ENCODE peak calls at places on chromosomes 13 and 19, in five cellular contexts. One of them, this sample, is unnamed.

GRCh38 chr13:43180837-43181236 is 157.5 kb downstream of the DNAJC15 start:
- DNase-seq in brain microvascular endothelial cell: no peak
- DNase-seq in sigmoid colon: no peak
- DNase-seq in Peyer's patch: no peak
- DNase-seq in breast epithelium: no peak
- DNase-seq in this sample: no peak

GRCh38 chr19:38852231-38853044 is 2.7 kb upstream of the HNRNPL start:
- DNase-seq in brain microvascular endothelial cell: peak; percentile 43
- DNase-seq in Peyer's patch: peak; percentile 74
- DNase-seq in sigmoid colon: peak; percentile 85
- DNase-seq in breast epithelium: peak; percentile 60
- DNase-seq in this sample: peak; percentile 69

GRCh38 chr13:92510416-92510815 is 716.2 kb upstream of the GPC6 start:
- DNase-seq in Peyer's patch: no peak
- DNase-seq in breast epithelium: no peak
- DNase-seq in brain microvascular endothelial cell: peak; percentile 36
- DNase-seq in sigmoid colon: no peak
- DNase-seq in this sample: no peak

GRCh38 chr19:3005345-3005744 is 23.7 kb downstream of the TLE2 start:
- DNase-seq in Peyer's patch: no peak
- DNase-seq in brain microvascular endothelial cell: no peak
- DNase-seq in breast epithelium: no peak
- DNase-seq in sigmoid colon: no peak
- DNase-seq in this sample: no peak

GRCh38 chr13:44312898-44313551 is 60.6 kb upstream of the SERP2 start:
- DNase-seq in sigmoid colon: no peak
- DNase-seq in breast epithelium: no peak
- DNase-seq in Peyer's patch: no peak
- DNase-seq in brain microvascular endothelial cell: peak; percentile 82
- DNase-seq in this sample: no peak

GRCh38 chr19:45130888-45131615 is 29.7 kb downstream of the NKPD1 start:
- DNase-seq in sigmoid colon: no peak
- DNase-seq in brain microvascular endothelial cell: no peak
- DNase-seq in Peyer's patch: no peak
- DNase-seq in breast epithelium: no peak
- DNase-seq in this sample: no peak

GRCh38 chr13:49546559-49546958 is 38.8 kb downstream of the RCBTB1 start:
- DNase-seq in brain microvascular endothelial cell: no peak
- DNase-seq in Peyer's patch: no peak
- DNase-seq in sigmoid colon: no peak
- DNase-seq in breast epithelium: no peak
- DNase-seq in this sample: no peak

GRCh38 chr13:104450006-104450405 is 1383.8 kb upstream of the SLC10A2 start:
- DNase-seq in sigmoid colon: no peak
- DNase-seq in breast epithelium: no peak
- DNase-seq in brain microvascular endothelial cell: no peak
- DNase-seq in Peyer's patch: no peak
- DNase-seq in this sample: no peak

GRCh38 chr13:90105881-90106496 is 1241.5 kb upstream of the MIR17HG start:
- DNase-seq in Peyer's patch: no peak
- DNase-seq in brain microvascular endothelial cell: peak; percentile 2
- DNase-seq in sigmoid colon: no peak
- DNase-seq in breast epithelium: no peak
- DNase-seq in this sample: no peak

GRCh38 chr13:73849292-73849691 is 284.9 kb downstream of the KLF12 start:
- DNase-seq in brain microvascular endothelial cell: peak; percentile 47
- DNase-seq in Peyer's patch: no peak
- DNase-seq in sigmoid colon: no peak
- DNase-seq in breast epithelium: no peak
- DNase-seq in this sample: no peak

GRCh38 chr19:38208571-38208970 is 15.5 kb downstream of the DPF1 start:
- DNase-seq in breast epithelium: no peak
- DNase-seq in sigmoid colon: no peak
- DNase-seq in Peyer's patch: no peak
- DNase-seq in brain microvascular endothelial cell: no peak
- DNase-seq in this sample: no peak

GRCh38 chr13:61275740-61276139 is 139.9 kb downstream of the PCDH20 start:
- DNase-seq in sigmoid colon: no peak
- DNase-seq in Peyer's patch: no peak
- DNase-seq in brain microvascular endothelial cell: no peak
- DNase-seq in breast epithelium: no peak
- DNase-seq in this sample: no peak

GRCh38 chr19:40358773-40359172 is 10.3 kb downstream of the PLD3 start:
- DNase-seq in Peyer's patch: no peak
- DNase-seq in breast epithelium: no peak
- DNase-seq in sigmoid colon: no peak
- DNase-seq in brain microvascular endothelial cell: no peak
- DNase-seq in this sample: no peak

GRCh38 chr13:94617389-94618000 is 15.8 kb downstream of the GPR180 start:
- DNase-seq in Peyer's patch: no peak
- DNase-seq in brain microvascular endothelial cell: no peak
- DNase-seq in sigmoid colon: no peak
- DNase-seq in breast epithelium: no peak
- DNase-seq in this sample: no peak

GRCh38 chr13:113489171-113489548 is 1.4 kb downstream of the DCUN1D2 start:
- DNase-seq in Peyer's patch: no peak
- DNase-seq in sigmoid colon: no peak
- DNase-seq in breast epithelium: no peak
- DNase-seq in brain microvascular endothelial cell: no peak
- DNase-seq in this sample: no peak

GRCh38 chr13:106468207-106468606 is 67.3 kb downstream of the EFNB2 start:
- DNase-seq in breast epithelium: no peak
- DNase-seq in sigmoid colon: no peak
- DNase-seq in brain microvascular endothelial cell: no peak
- DNase-seq in Peyer's patch: no peak
- DNase-seq in this sample: peak; percentile 44

GRCh38 chr19:58572818-58573657 is at the start of gene MZF1:
- DNase-seq in Peyer's patch: peak; percentile 99
- DNase-seq in brain microvascular endothelial cell: peak; percentile 100
- DNase-seq in breast epithelium: peak; percentile 100
- DNase-seq in sigmoid colon: peak; percentile 100
- DNase-seq in this sample: peak; percentile 99

GRCh38 chr13:27833206-27833605 is 40.9 kb downstream of the GSX1 start:
- DNase-seq in brain microvascular endothelial cell: no peak
- DNase-seq in breast epithelium: no peak
- DNase-seq in sigmoid colon: peak; percentile 13
- DNase-seq in Peyer's patch: no peak
- DNase-seq in this sample: no peak

GRCh38 chr13:60655268-60655667 is 258.2 kb downstream of the TDRD3 start:
- DNase-seq in brain microvascular endothelial cell: no peak
- DNase-seq in Peyer's patch: no peak
- DNase-seq in breast epithelium: no peak
- DNase-seq in sigmoid colon: no peak
- DNase-seq in this sample: no peak

GRCh38 chr19:45794627-45795026 is 2.0 kb upstream of the DMWD start:
- DNase-seq in brain microvascular endothelial cell: no peak
- DNase-seq in Peyer's patch: no peak
- DNase-seq in breast epithelium: no peak
- DNase-seq in sigmoid colon: no peak
- DNase-seq in this sample: no peak

GRCh38 chr19:50365434-50366306 is at the start of gene NAPSA:
- DNase-seq in Peyer's patch: no peak
- DNase-seq in brain microvascular endothelial cell: no peak
- DNase-seq in breast epithelium: no peak
- DNase-seq in sigmoid colon: no peak
- DNase-seq in this sample: no peak

GRCh38 chr19:964761-965694 is 19.1 kb upstream of the WDR18 start:
- DNase-seq in Peyer's patch: no peak
- DNase-seq in brain microvascular endothelial cell: no peak
- DNase-seq in sigmoid colon: no peak
- DNase-seq in breast epithelium: no peak
- DNase-seq in this sample: no peak
- H3K36me3 ChIP-seq in Peyer's patch: peaks cover 41% of the 10 kb centered on the region
- H3K36me3 ChIP-seq in brain microvascular endothelial cell: peaks cover 48% of the 10 kb centered on the region
- H3K36me3 ChIP-seq in sigmoid colon: peaks cover 27% of the 10 kb centered on the region
- H3K36me3 ChIP-seq in breast epithelium: no peaks in the 10 kb centered on the region
- H3K36me3 ChIP-seq in this sample: peaks cover 47% of the 10 kb centered on the region

GRCh38 chr19:13847033-13847899 is 29.7 kb upstream of the NANOS3 start:
- DNase-seq in breast epithelium: peak; percentile 94
- DNase-seq in brain microvascular endothelial cell: peak; percentile 91
- DNase-seq in Peyer's patch: peak; percentile 93
- DNase-seq in sigmoid colon: peak; percentile 98
- DNase-seq in this sample: peak; percentile 98
- TF ChIP-seq CTCF in breast epithelium: no peak
- TF ChIP-seq CTCF in brain microvascular endothelial cell: no peak
- TF ChIP-seq CTCF in Peyer's patch: peak; percentile 36
- TF ChIP-seq CTCF in sigmoid colon: peak; percentile 21
- TF ChIP-seq CTCF in this sample: peak; percentile 48

DNA sequence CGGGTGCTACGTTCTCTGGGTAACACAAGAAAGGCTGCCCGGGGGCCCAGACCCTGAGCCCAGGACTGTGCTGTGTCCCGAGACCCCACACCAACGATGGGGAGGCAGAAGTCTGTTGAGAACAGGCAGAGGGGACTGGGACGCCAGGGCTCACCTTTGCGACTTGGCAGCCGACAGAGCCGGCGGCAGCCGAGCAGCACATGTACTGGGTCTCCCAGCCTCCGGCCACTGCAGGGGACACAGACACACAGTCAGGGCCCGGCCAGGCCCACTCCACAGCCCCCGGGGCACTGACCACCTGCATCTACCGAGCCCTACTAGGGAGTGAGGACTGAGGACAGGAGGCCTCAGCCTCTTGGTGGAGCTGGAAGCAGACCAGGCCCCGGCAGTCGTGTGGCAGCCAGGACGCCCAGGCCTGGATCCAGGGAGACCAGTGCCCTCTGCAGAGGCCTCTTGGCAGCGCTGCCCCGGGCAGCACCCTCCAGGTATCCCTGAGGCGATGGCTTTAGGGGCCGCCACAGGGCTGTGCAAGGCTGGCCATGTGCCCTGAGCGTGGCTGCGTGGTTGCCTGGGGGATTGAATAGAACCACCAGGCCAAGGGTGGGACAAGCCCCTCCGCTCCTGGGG is 5.6 kb upstream of the ATP8B3 start:
- DNase-seq in Peyer's patch: no peak
- DNase-seq in breast epithelium: no peak
- DNase-seq in sigmoid colon: no peak
- DNase-seq in brain microvascular endothelial cell: no peak
- DNase-seq in this sample: peak; percentile 45
- H3K36me3 ChIP-seq in Peyer's patch: peaks cover 82% of the 10 kb centered on the region
- H3K36me3 ChIP-seq in breast epithelium: peaks cover 19% of the 10 kb centered on the region
- H3K36me3 ChIP-seq in sigmoid colon: peaks cover 70% of the 10 kb centered on the region
- H3K36me3 ChIP-seq in brain microvascular endothelial cell: peaks cover 62% of the 10 kb centered on the region
- H3K36me3 ChIP-seq in this sample: peaks cover 79% of the 10 kb centered on the region

DNA sequence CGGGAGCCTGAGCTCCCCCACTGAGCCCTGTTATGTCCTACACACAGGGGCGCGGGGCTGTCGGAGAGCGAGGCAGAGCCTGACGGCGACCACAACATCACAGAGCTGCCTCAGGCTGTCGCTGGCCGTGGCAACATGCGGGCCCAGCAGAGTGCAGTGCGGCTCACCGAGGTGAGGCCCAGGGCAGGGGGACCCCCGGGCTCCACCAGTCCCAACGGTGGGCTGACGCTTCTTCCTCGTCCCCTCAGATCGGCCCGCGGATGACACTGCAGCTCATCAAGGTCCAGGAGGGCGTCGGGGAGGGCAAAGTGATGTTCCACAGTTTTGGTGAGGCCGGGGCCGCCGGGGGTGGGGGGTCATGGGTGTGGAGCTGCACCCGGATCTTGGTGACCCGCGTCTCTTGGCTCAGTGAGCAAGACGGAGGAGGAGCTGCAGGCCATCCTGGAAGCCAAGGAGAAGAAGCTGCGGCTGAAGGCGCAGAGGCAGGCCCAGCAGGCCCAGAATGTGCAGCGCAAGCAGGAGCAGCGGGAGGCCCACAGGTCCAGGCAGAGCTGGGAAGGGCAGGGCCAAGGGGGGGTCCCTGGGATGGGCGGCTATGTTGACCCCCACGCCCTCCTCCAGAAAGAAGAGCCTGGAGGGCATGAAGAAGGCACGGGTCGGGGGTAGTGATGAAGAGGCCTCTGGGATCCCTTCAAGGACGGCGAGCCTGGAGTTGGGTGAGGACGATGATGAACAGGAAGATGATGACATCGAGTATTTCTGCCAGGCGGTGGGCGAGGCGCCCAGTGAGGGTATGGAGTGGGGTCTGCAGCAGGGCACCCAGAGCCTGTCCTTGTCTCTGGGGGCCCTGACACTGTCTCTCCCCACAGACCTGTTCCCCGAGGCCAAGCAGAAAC is 1.2 kb upstream of the P2RY11 start:
- DNase-seq in breast epithelium: no peak
- DNase-seq in Peyer's patch: no peak
- DNase-seq in sigmoid colon: no peak
- DNase-seq in brain microvascular endothelial cell: no peak
- DNase-seq in this sample: no peak
- TF ChIP-seq CTCF in breast epithelium: no peak
- TF ChIP-seq CTCF in Peyer's patch: no peak
- TF ChIP-seq CTCF in sigmoid colon: no peak
- TF ChIP-seq CTCF in brain microvascular endothelial cell: no peak
- TF ChIP-seq CTCF in this sample: no peak

GRCh38 chr13:110907951-110908898 is 6.6 kb downstream of the ANKRD10 start:
- DNase-seq in breast epithelium: peak; percentile 91
- DNase-seq in Peyer's patch: no peak
- DNase-seq in sigmoid colon: no peak
- DNase-seq in brain microvascular endothelial cell: no peak
- DNase-seq in this sample: no peak
- H3K36me3 ChIP-seq in breast epithelium: no peaks in the 10 kb centered on the region
- H3K36me3 ChIP-seq in Peyer's patch: peaks cover 39% of the 10 kb centered on the region
- H3K36me3 ChIP-seq in sigmoid colon: peaks cover 3% of the 10 kb centered on the region
- H3K36me3 ChIP-seq in brain microvascular endothelial cell: peaks cover 29% of the 10 kb centered on the region
- H3K36me3 ChIP-seq in this sample: peaks cover 43% of the 10 kb centered on the region

DNA sequence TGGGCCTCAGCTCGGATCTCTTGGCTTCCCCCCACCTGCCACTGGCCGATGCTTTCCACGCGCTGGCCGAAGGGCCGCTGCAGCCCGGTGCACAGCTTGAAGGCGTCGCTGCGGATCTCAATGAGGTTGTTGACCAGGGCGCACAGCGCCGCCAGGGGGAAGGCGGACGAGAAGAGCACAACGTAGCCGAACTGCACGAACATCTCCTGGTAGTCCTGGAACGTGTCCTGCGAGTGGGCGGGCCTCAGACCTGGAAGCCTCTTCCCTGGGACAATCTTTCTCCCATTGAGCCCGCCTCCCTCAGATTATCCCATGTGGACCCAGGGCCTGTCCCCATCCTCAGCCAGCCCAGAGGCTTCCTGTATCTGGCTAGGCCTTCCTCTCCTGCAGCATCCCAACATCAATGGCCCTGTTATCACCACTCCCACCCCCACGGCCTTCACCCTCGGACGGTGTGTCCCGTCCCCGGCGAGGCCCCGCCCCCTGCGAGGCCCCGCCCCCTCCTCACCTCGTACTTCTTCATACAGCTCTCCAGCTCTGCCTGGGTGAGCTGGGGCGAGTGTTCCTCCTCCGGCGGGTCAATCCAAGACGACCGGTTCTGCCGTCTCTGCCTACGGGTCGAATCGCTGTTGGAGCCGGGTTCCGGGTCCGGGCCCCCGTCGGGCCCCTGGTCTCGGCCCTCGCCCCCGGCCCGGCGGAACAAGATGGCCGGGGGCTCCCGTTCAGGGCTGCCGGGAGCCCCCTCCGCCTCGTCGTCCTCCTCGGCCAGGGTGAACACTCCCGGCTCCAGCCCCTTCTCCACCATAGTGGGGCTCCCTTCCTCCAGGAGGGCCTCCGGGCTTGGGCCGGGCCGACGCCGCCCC is 6.8 kb downstream of the ANO8 start:
- DNase-seq in brain microvascular endothelial cell: no peak
- DNase-seq in sigmoid colon: peak; percentile 89
- DNase-seq in Peyer's patch: peak; percentile 90
- DNase-seq in breast epithelium: peak; percentile 94
- DNase-seq in this sample: no peak
- TF ChIP-seq CTCF in brain microvascular endothelial cell: peak; percentile 17
- TF ChIP-seq CTCF in sigmoid colon: no peak
- TF ChIP-seq CTCF in Peyer's patch: peak; percentile 72
- TF ChIP-seq CTCF in breast epithelium: peak; percentile 44
- TF ChIP-seq CTCF in this sample: no peak

This sample was measured in left ventricle myocardium inferior.